ENCODE peak calls at places on chromosomes 1 and 21, in nine cellular contexts. L is omental fat pad; R is globus pallidus; D is stimulated activated CD4-positive, alpha-beta T cell treated with anti-CD3 and anti-CD28 coated beads, Interleukin-2, amount 100 ng/mL, for 24 hours; C is GM12891; O is endothelial cell; P is left cardiac atrium; U is stimulated activated CD8-positive, alpha-beta memory T cell treated with anti-CD3 and anti-CD28 coated beads, Interleukin-15, amount 100 ng/mL, for 4 hours; W is hippocampal formation. V is an unnamed sample.

GRCh38 chr1:58883037-58883887 is 99.4 kb upstream of the JUN start:
- DNase-seq in C (no peak), O (no peak), D (no peak), R (no peak), P (peak; percentile 86), U (no peak), W (peak; percentile 28), L (peak; percentile 50), V (peak; percentile 84)

GRCh38 chr1:178101654-178102053 is 7.8 kb downstream of the RASAL2 start:
- DNase-seq in O (no peak), R (no peak), W (no peak), U (no peak), L (no peak), D (no peak), C (no peak), P (no peak), V (no peak)

GRCh38 chr1:4048076-4048475 is 148.0 kb upstream of the C1orf174 start:
- DNase-seq in P (no peak), U (no peak), D (no peak), O (no peak), C (no peak), L (no peak), W (no peak), R (no peak), V (no peak)

GRCh38 chr1:41381691-41382530 is 20.7 kb downstream of the FOXO6 start:
- DNase-seq in D (no peak), U (no peak), W (no peak), O (no peak), P (peak; percentile 72), C (peak; percentile 52), L (no peak), R (no peak), V (peak; percentile 67)

GRCh38 chr1:151739590-151740355 is 18.5 kb downstream of the RIIAD1 start:
- DNase-seq in W (no peak), U (no peak), L (no peak), O (no peak), P (no peak), D (no peak), R (no peak), C (no peak), V (no peak)

GRCh38 chr21:34999397-34999941 is 49.6 kb downstream of the RUNX1 start:
- DNase-seq in P (no peak), W (no peak), R (no peak), C (no peak), L (no peak), U (no peak), D (no peak), O (no peak), V (no peak)

GRCh38 chr1:41098657-41099207 is 77.2 kb upstream of the SLFNL1 start:
- DNase-seq in U (no peak), W (no peak), D (no peak), O (no peak), C (no peak), R (no peak), P (no peak), L (no peak), V (no peak)

GRCh38 chr1:117346206-117346928 is 20.9 kb upstream of the MAN1A2 start:
- DNase-seq in R (no peak), D (no peak), W (no peak), P (no peak), L (no peak), C (no peak), O (no peak), U (peak; percentile 4), V (no peak)

GRCh38 chr1:115839706-115840095 is 1.2 kb downstream of the NHLH2 start:
- DNase-seq in U (no peak), C (no peak), D (no peak), L (no peak), W (no peak), P (no peak), O (no peak), R (peak; percentile 26), V (no peak)

GRCh38 chr1:47738560-47739182 is 258.5 kb downstream of the TRABD2B start:
- DNase-seq in P (peak; percentile 53), D (no peak), C (no peak), R (no peak), L (no peak), U (no peak), W (no peak), O (peak; percentile 79), V (no peak)

GRCh38 chr1:162033445-162033844 is 9.8 kb upstream of the OLFML2B start:
- DNase-seq in C (no peak), R (peak; percentile 72), W (peak; percentile 22), P (peak; percentile 52), O (no peak), U (no peak), L (no peak), D (no peak), V (no peak)

GRCh38 chr1:100657876-100658715 is 61.4 kb upstream of the VCAM1 start:
- DNase-seq in W (no peak), C (no peak), P (no peak), U (no peak), D (no peak), L (no peak), O (no peak), R (no peak), V (no peak)

GRCh38 chr1:197841828-197842573 is 60.4 kb upstream of the C1orf53 start:
- DNase-seq in D (no peak), P (no peak), L (no peak), O (no peak), R (no peak), C (no peak), U (no peak), W (no peak), V (no peak)

GRCh38 chr1:60765204-60765603 is 317.2 kb upstream of the NFIA start:
- DNase-seq in W (no peak), L (no peak), U (no peak), R (peak; percentile 21), O (peak; percentile 13), P (no peak), D (no peak), C (peak; percentile 16), V (no peak)

GRCh38 chr1:70790232-70790923 is 257.2 kb downstream of the PTGER3 start:
- DNase-seq in U (no peak), C (no peak), D (no peak), R (no peak), W (no peak), L (no peak), P (no peak), O (no peak), V (no peak)

GRCh38 chr1:88509369-88509768 is 174.7 kb upstream of the PKN2 start:
- DNase-seq in P (no peak), U (no peak), W (no peak), D (no peak), C (no peak), L (no peak), R (no peak), O (no peak), V (no peak)

GRCh38 chr21:15514073-15514946 is 215.5 kb upstream of the USP25 start:
- DNase-seq in U (peak; percentile 41), C (peak; percentile 26), R (peak; percentile 31), O (no peak), L (no peak), P (no peak), W (no peak), D (peak; percentile 39), V (no peak)

GRCh38 chr1:199720496-199720895 is 307.0 kb upstream of the NR5A2 start:
- DNase-seq in O (no peak), L (no peak), R (no peak), D (no peak), U (no peak), C (no peak), W (no peak), P (no peak), V (no peak)

GRCh38 chr21:35754583-35754982 is 305.7 kb downstream of the SETD4 start:
- DNase-seq in O (no peak), P (no peak), R (no peak), W (no peak), U (no peak), L (no peak), D (no peak), C (no peak), V (no peak)

GRCh38 chr1:66676616-66677298 is 75.5 kb upstream of the DYNLT5 start:
- DNase-seq in L (no peak), C (no peak), O (no peak), W (no peak), R (no peak), D (no peak), U (no peak), P (no peak), V (no peak)

GRCh38 chr1:65165269-65166002 is 17.4 kb downstream of the AK4 start:
- DNase-seq in O (no peak), W (no peak), R (no peak), P (peak; percentile 35), C (no peak), U (no peak), D (no peak), L (no peak), V (peak; percentile 63)

GRCh38 chr1:63799324-63799723 is 25.5 kb downstream of the ROR1 start:
- DNase-seq in D (no peak), U (no peak), C (no peak), O (no peak), W (no peak), P (no peak), L (no peak), R (no peak), V (no peak)

GRCh38 chr1:228316589-228317387 is 89.8 kb downstream of the TRIM11 start:
- DNase-seq in W (no peak), U (no peak), O (no peak), D (no peak), P (no peak), L (peak; percentile 6), R (no peak), C (no peak), V (peak; percentile 40)

GRCh38 chr1:73537400-73537799 is 660.6 kb downstream of the LRRIQ3 start:
- DNase-seq in U (no peak), R (no peak), W (no peak), D (no peak), P (no peak), C (no peak), O (no peak), L (no peak), V (no peak)

GRCh38 chr1:167119696-167120095 is 25.8 kb downstream of the STYXL2 start:
- DNase-seq in C (no peak), D (no peak), U (no peak), W (no peak), O (no peak), P (no peak), R (peak; percentile 18), L (no peak), V (no peak)

GRCh38 chr1:201876148-201876547 is 12.6 kb upstream of the SHISA4 start:
- DNase-seq in L (no peak), P (no peak), W (peak; percentile 18), D (no peak), C (no peak), R (no peak), U (no peak), O (no peak), V (no peak)

GRCh38 chr1:109391161-109391556 is 6.6 kb downstream of the SORT1 start:
- DNase-seq in U (no peak), W (no peak), C (no peak), D (no peak), R (no peak), P (no peak), O (no peak), L (no peak), V (no peak)

GRCh38 chr1:65108025-65108692 is 39.8 kb upstream of the AK4 start:
- DNase-seq in R (no peak), O (no peak), P (no peak), D (no peak), L (no peak), C (no peak), U (no peak), W (no peak), V (no peak)

GRCh38 chr1:182249201-182249676 is 142.4 kb downstream of the GLUL start:
- DNase-seq in L (no peak), D (peak; percentile 27), P (no peak), W (no peak), R (no peak), O (no peak), U (no peak), C (no peak), V (no peak)

GRCh38 chr1:9006956-9007615 is 19.1 kb downstream of the SLC2A7 start:
- DNase-seq in C (no peak), P (no peak), R (no peak), W (no peak), D (no peak), O (no peak), U (no peak), L (no peak), V (no peak)

GRCh38 chr1:235129774-235130570 is 1.3 kb upstream of the TOMM20 start:
- DNase-seq in C (no peak), P (no peak), L (no peak), D (no peak), W (no peak), R (no peak), U (no peak), O (no peak), V (no peak)